ENCODE peak calls at places on chromosomes 13 and 19, in eight cellular contexts. F, Q, M, P, D, E, C and T are unnamed samples.

GRCh38 chr13:73672492-73672891 is 461.7 kb downstream of the KLF12 start:
- DNase-seq in F (no peak), Q (no peak), M (no peak), P (no peak), D (no peak), E (no peak), C (no peak), T (no peak)

GRCh38 chr19:49425922-49426592 is 869 bp downstream of the GFY start:
- DNase-seq in F (no peak), Q (no peak), M (no peak), P (peak; percentile 66), D (peak; percentile 57), E (no peak), C (no peak), T (no peak)

GRCh38 chr19:15330801-15331418 is 1.4 kb downstream of the BRD4 start:
- DNase-seq in F (no peak), Q (no peak), M (no peak), P (no peak), D (no peak), E (no peak), C (no peak), T (no peak)

GRCh38 chr19:8261881-8262280 is 46.3 kb downstream of the CD320 start:
- DNase-seq in F (peak; percentile 18), Q (no peak), M (no peak), P (no peak), D (no peak), E (no peak), C (no peak), T (no peak)

GRCh38 chr13:113846639-113847318 is 17.1 kb downstream of the GAS6 start:
- DNase-seq in F (peak; percentile 8), Q (no peak), M (no peak), P (no peak), D (no peak), E (no peak), C (no peak), T (no peak)

GRCh38 chr13:40458283-40459031 is 208.0 kb downstream of the FOXO1 start:
- DNase-seq in F (no peak), Q (no peak), M (no peak), P (no peak), D (no peak), E (no peak), C (no peak), T (no peak)

GRCh38 chr19:39307233-39307821 is 11.1 kb downstream of the IFNL1 start:
- DNase-seq in F (no peak), Q (no peak), M (no peak), P (peak; percentile 76), D (peak; percentile 53), E (no peak), C (no peak), T (peak; percentile 32)

GRCh38 chr13:94433055-94433947 is 46.2 kb downstream of the DCT start:
- DNase-seq in F (no peak), Q (no peak), M (no peak), P (no peak), D (no peak), E (no peak), C (no peak), T (no peak)

GRCh38 chr13:48838193-48839000 is 137.3 kb upstream of the FNDC3A start:
- DNase-seq in F (no peak), Q (no peak), M (no peak), P (no peak), D (no peak), E (no peak), C (no peak), T (no peak)

GRCh38 chr13:22210134-22210930 is 539.5 kb downstream of the FGF9 start:
- DNase-seq in F (no peak), Q (no peak), M (no peak), P (no peak), D (no peak), E (no peak), C (no peak), T (no peak)

GRCh38 chr19:46787331-46788100 is 878 bp downstream of the SLC1A5 start:
- DNase-seq in F (peak; percentile 48), Q (peak; percentile 52), M (no peak), P (peak; percentile 75), D (peak; percentile 78), E (no peak), C (no peak), T (peak; percentile 27)

GRCh38 chr13:44093607-44094583 is 214.2 kb downstream of the LACC1 start:
- DNase-seq in F (no peak), Q (no peak), M (no peak), P (no peak), D (no peak), E (no peak), C (no peak), T (no peak)

GRCh38 chr19:5951338-5951861 is 26.5 kb downstream of the RANBP3 start:
- DNase-seq in F (no peak), Q (peak; percentile 9), M (no peak), P (no peak), D (no peak), E (no peak), C (peak; percentile 65), T (no peak)

GRCh38 chr19:42216653-42217521 is 590 bp downstream of the DEDD2 start:
- DNase-seq in F (peak; percentile 50), Q (peak; percentile 46), M (no peak), P (peak; percentile 58), D (peak; percentile 51), E (no peak), C (no peak), T (peak; percentile 46)

GRCh38 chr19:44985445-44985844 is 15.8 kb upstream of the RELB start:
- DNase-seq in F (no peak), Q (no peak), M (no peak), P (no peak), D (no peak), E (no peak), C (no peak), T (no peak)
- TF ChIP-seq CTCF in F (no peak), Q (no peak), M (no peak), P (no peak), D (no peak), E (no peak), C (no peak), T (no peak)

GRCh38 chr19:31110331-31110730 is 238.9 kb downstream of the TSHZ3 start:
- DNase-seq in F (no peak), Q (no peak), M (peak; percentile 29), P (no peak), D (no peak), E (peak; percentile 4), C (no peak), T (peak; percentile 13)
- TF ChIP-seq CTCF in F (no peak), Q (no peak), M (peak; percentile 53), P (no peak), D (no peak), E (no peak), C (no peak), T (peak; percentile 51)

GRCh38 chr13:85993567-85993966 is 194.3 kb upstream of the SLITRK6 start:
- DNase-seq in F (no peak), Q (no peak), M (no peak), P (no peak), D (no peak), E (no peak), C (no peak), T (no peak)

GRCh38 chr13:86002921-86003488 is 203.8 kb upstream of the SLITRK6 start:
- DNase-seq in F (no peak), Q (peak; percentile 3), M (no peak), P (no peak), D (no peak), E (no peak), C (no peak), T (no peak)

GRCh38 chr13:85995788-85996418 is 196.7 kb upstream of the SLITRK6 start:
- DNase-seq in F (no peak), Q (no peak), M (no peak), P (no peak), D (no peak), E (no peak), C (no peak), T (no peak)

GRCh38 chr13:86000546-86000945 is 201.3 kb upstream of the SLITRK6 start:
- DNase-seq in F (no peak), Q (no peak), M (no peak), P (no peak), D (no peak), E (no peak), C (no peak), T (no peak)

DNA sequence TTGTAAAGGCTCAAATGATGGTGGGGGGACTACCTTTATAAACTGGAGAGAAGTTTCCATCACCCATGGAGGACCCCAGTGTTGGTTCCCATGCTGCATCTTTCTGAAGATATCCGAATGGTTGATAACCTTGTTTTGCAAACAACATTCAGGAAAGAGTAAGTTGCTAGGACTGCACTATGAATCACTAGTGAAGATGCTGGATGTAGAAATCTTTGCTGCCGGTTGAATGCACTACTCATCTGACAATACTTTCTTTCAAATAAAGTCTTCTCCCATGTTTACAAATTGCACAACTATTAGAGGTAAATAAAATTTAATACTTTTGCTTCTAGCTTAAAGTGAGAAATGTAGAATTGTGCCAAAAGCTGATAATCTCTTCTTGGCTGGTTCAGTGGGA is 198.4 kb upstream of the SLITRK6 start:
- DNase-seq in F (no peak), Q (no peak), M (no peak), P (no peak), D (no peak), E (no peak), C (no peak), T (no peak)
- TF ChIP-seq CTCF in F (no peak), Q (no peak), M (no peak), P (no peak), D (no peak), E (no peak), C (no peak), T (no peak)

GRCh38 chr13:100432611-100433010 is 156.0 kb downstream of the GGACT start:
- DNase-seq in F (no peak), Q (no peak), M (no peak), P (no peak), D (no peak), E (no peak), C (no peak), T (no peak)

GRCh38 chr13:100436099-100436498 is 152.5 kb downstream of the GGACT start:
- DNase-seq in F (no peak), Q (no peak), M (no peak), P (no peak), D (no peak), E (no peak), C (no peak), T (no peak)

GRCh38 chr13:100438059-100438788 is 150.4 kb downstream of the GGACT start:
- DNase-seq in F (no peak), Q (no peak), M (no peak), P (no peak), D (no peak), E (no peak), C (no peak), T (no peak)

GRCh38 chr13:100433475-100433874 is 155.1 kb downstream of the GGACT start:
- DNase-seq in F (no peak), Q (no peak), M (no peak), P (no peak), D (no peak), E (no peak), C (no peak), T (no peak)

DNA sequence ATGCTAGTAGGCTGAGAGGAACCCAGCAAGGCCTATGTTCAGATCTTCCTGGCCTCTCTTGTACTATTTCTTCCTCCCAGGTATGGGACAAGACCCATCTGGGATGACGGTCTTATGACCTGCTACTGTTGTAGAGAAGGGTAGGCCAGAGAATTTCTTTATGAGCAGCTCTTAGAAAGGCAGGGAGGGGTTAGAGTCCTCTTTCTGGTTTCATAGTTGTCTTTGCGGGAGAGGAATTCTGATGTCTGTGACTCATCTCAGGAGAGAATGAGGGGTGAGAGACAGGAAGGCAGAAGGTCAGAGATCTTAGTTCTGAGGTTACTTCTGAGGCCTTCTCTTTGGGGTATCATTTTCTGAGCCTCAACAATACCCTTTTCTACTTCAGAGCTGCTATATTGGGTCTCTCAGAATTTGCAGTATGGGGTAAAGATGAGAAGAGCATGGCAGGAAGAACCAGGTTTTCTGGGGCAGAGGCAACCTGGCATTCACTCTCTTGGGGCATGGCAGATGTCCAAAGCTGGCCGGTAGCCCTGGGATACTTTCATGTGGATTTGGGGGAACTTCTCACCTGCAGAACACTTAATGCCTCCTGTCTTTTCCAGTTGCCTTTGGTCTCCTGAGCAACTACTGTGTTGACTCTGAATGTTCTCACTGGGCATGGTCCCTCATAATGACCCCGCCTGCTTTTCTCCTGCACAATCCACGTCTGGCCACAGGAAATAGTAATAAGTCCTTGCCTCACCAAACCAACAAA is 154.4 kb downstream of the GGACT start:
- DNase-seq in F (no peak), Q (no peak), M (no peak), P (no peak), D (no peak), E (no peak), C (no peak), T (no peak)
- TF ChIP-seq CTCF in F (no peak), Q (no peak), M (no peak), P (no peak), D (no peak), E (no peak), C (no peak), T (no peak)